ENCODE peak calls at places on chromosomes 2 and 18, in eight cellular contexts. N, A, E, R, I, V, L and X are unnamed samples.
A peak's percentile ranks its signal among the peaks of the same experiment; 100 is the strongest.

GRCh38 chr2:27159271-27159670 is 10.5 kb downstream of the TCF23 start:
- DNase-seq in N (no peak), A (no peak), E (no peak), R (no peak), I (peak; percentile 12), V (no peak), L (no peak), X (no peak)

GRCh38 chr2:203396667-203397066 is 68.5 kb downstream of the ABI2 start:
- DNase-seq in N (no peak), A (no peak), E (no peak), R (no peak), I (no peak), V (peak; percentile 21), L (no peak), X (no peak)

GRCh38 chr2:197786010-197786877 is 1.1 kb upstream of the BOLL start:
- DNase-seq in N (peak; percentile 59), A (peak; percentile 56), E (peak; percentile 84), R (peak; percentile 45), I (peak; percentile 64), V (peak; percentile 70), L (peak; percentile 22), X (no peak)

GRCh38 chr2:204491528-204491927 is 53.7 kb upstream of the PARD3B start:
- DNase-seq in N (no peak), A (no peak), E (no peak), R (no peak), I (no peak), V (no peak), L (no peak), X (no peak)

GRCh38 chr2:128342550-128342949 is 23.9 kb upstream of the HS6ST1 start:
- DNase-seq in N (no peak), A (no peak), E (no peak), R (no peak), I (no peak), V (no peak), L (no peak), X (no peak)

GRCh38 chr2:241848761-241849615 is 9.7 kb downstream of the PDCD1 start:
- DNase-seq in N (no peak), A (no peak), E (peak; percentile 73), R (no peak), I (no peak), V (no peak), L (no peak), X (no peak)

GRCh38 chr2:15076668-15077067 is 444.2 kb downstream of the LRATD1 start:
- DNase-seq in N (no peak), A (no peak), E (no peak), R (no peak), I (no peak), V (no peak), L (no peak), X (no peak)

GRCh38 chr2:20465716-20466391 is 19.0 kb downstream of the RHOB start:
- DNase-seq in N (no peak), A (peak; percentile 76), E (peak; percentile 23), R (no peak), I (peak; percentile 40), V (no peak), L (no peak), X (no peak)

GRCh38 chr18:14100503-14101286 is 31.5 kb downstream of the ZNF519 start:
- DNase-seq in N (no peak), A (no peak), E (no peak), R (no peak), I (no peak), V (no peak), L (no peak), X (no peak)

GRCh38 chr2:116761864-116762263 is 1052.6 kb upstream of the DDX18 start:
- DNase-seq in N (no peak), A (no peak), E (no peak), R (no peak), I (no peak), V (no peak), L (no peak), X (no peak)

GRCh38 chr2:84281510-84281909 is 177.6 kb downstream of the SUCLG1 start:
- DNase-seq in N (no peak), A (no peak), E (no peak), R (no peak), I (no peak), V (no peak), L (no peak), X (no peak)

GRCh38 chr2:198880986-198881385 is 576.8 kb downstream of the SATB2 start:
- DNase-seq in N (no peak), A (no peak), E (no peak), R (no peak), I (no peak), V (no peak), L (no peak), X (no peak)

GRCh38 chr2:147331790-147332419 is 512.9 kb upstream of the ACVR2A start:
- DNase-seq in N (no peak), A (peak; percentile 34), E (no peak), R (peak; percentile 42), I (no peak), V (peak; percentile 11), L (no peak), X (no peak)

GRCh38 chr2:36441816-36442215 is 86.2 kb downstream of the CRIM1 start:
- DNase-seq in N (no peak), A (no peak), E (no peak), R (no peak), I (no peak), V (no peak), L (no peak), X (no peak)

GRCh38 chr2:62304429-62305417 is 108.8 kb downstream of the B3GNT2 start:
- DNase-seq in N (peak; percentile 86), A (peak; percentile 56), E (peak; percentile 92), R (peak; percentile 86), I (peak; percentile 77), V (no peak), L (peak; percentile 45), X (peak; percentile 34)

GRCh38 chr18:57502624-57503023 is 67.5 kb downstream of the ONECUT2 start:
- DNase-seq in N (no peak), A (no peak), E (no peak), R (no peak), I (no peak), V (no peak), L (no peak), X (no peak)

GRCh38 chr2:199488772-199489400 is 31.1 kb upstream of the SATB2 start:
- DNase-seq in N (no peak), A (peak; percentile 57), E (no peak), R (peak; percentile 85), I (no peak), V (peak; percentile 58), L (no peak), X (no peak)

GRCh38 chr2:172098650-172099471 is 3.8 kb downstream of the DLX2 start:
- DNase-seq in N (no peak), A (no peak), E (peak; percentile 79), R (no peak), I (peak; percentile 72), V (peak; percentile 77), L (no peak), X (no peak)

GRCh38 chr2:172098287-172098649 is 4.4 kb downstream of the DLX2 start:
- DNase-seq in N (no peak), A (no peak), E (no peak), R (no peak), I (no peak), V (no peak), L (no peak), X (no peak)

GRCh38 chr2:172096661-172097547 is 5.8 kb downstream of the DLX2 start:
- DNase-seq in N (no peak), A (no peak), E (no peak), R (no peak), I (no peak), V (no peak), L (no peak), X (no peak)

GRCh38 chr2:172095905-172096660 is 6.6 kb downstream of the DLX2 start:
- DNase-seq in N (no peak), A (no peak), E (peak; percentile 75), R (no peak), I (no peak), V (no peak), L (no peak), X (no peak)

DNA sequence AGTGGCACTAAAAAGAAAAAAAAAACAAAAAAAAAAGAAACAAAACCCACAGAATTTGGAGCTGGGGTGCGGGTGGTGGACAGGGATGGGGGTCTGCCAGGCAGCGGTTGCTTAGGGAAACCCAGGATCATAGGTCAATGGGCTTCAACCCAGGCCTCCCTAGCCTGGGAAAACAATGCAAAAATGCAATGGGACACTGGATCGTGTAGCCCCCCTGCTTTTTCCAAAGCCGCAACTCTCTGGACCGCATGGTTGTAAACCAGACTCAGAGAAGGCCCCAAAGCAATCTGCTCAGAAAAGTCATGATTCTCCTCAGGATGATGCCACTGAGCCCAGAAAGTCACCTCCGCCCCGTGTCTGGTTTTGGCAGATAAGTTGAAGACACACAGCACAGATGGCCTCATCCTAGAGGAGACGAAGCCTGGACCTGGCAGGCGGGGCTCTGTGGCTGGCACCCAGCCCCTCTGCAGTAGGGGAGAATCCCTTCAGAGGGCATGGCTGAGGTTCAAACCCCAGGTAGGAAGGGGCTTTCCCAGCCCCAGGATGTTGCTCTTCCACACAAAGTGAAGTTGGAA is 5.1 kb downstream of the DLX2 start:
- DNase-seq in N (no peak), A (no peak), E (no peak), R (no peak), I (no peak), V (no peak), L (no peak), X (no peak)
- H3K4me1 ChIP-seq in N (peaks cover 75% of the 10 kb centered on the region), A (peaks cover 89% of the 10 kb centered on the region), E (peaks cover 56% of the 10 kb centered on the region), R (peaks cover 39% of the 10 kb centered on the region), I (no peaks in the 10 kb centered on the region), V (peaks cover 30% of the 10 kb centered on the region), L (peaks cover 79% of the 10 kb centered on the region), X (peaks cover 76% of the 10 kb centered on the region)

DNA sequence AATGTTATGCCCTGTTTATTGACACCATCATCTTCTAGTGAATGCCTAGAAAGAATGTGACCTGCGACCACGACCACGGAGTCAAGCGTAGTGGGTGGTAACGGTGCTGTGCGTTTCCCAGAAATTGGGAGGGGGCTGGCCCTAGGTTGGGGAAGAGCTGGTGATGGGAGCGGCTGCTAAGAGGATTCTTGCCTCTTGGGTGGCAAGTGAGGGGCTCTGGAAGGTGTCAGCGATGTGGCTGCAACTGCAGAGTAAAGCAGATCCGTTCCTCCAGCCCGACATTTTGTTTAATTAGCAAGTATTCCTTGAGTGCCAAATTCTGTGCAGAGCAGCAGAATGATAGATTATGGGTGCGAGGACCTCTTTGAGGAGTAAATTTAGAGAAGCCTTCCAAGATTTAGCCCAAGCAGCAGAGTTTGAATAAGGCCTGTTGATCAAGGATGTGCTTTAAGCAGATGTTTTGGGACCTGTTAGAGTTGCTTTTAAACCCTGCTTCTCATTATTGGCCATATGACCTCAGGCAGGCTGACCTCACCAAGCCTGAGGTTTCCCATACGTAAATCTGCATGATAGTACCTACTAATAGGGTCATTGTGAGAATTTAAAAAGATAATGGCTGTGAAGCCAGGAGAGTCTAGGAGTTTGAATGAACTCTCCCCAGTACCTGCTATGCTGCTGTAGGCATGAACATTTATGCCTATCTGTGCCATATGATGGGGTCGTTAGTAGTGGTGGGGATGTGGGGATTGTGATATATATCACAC is 287.7 kb downstream of the PTGR3 start:
- DNase-seq in N (no peak), A (no peak), E (no peak), R (no peak), I (no peak), V (no peak), L (no peak), X (no peak)
- H3K4me3 ChIP-seq in N (no peak overlapping the region), A (no peak overlapping the region), E (no peak overlapping the region), R (no peak overlapping the region), I (no peak overlapping the region), V (no peak overlapping the region), L (no peak overlapping the region), X (no peak overlapping the region)

GRCh38 chr2:103183061-103183460 is 421.2 kb downstream of the TMEM182 start:
- DNase-seq in N (no peak), A (no peak), E (no peak), R (no peak), I (no peak), V (no peak), L (no peak), X (no peak)
- TF ChIP-seq CTCF in N (no peak), A (no peak), E (no peak), R (no peak), I (no peak), V (no peak), L (no peak), X (no peak)

GRCh38 chr2:10387033-10387432 is 61.1 kb downstream of the ODC1 start:
- DNase-seq in N (peak; percentile 90), A (no peak), E (no peak), R (no peak), I (no peak), V (no peak), L (no peak), X (no peak)
- H3K4me1 ChIP-seq in N (peaks cover 98% of the 10 kb centered on the region), A (peaks cover 86% of the 10 kb centered on the region), E (peaks cover 39% of the 10 kb centered on the region), R (peaks cover 26% of the 10 kb centered on the region), I (no peaks in the 10 kb centered on the region), V (peaks cover 92% of the 10 kb centered on the region), L (peaks cover 72% of the 10 kb centered on the region), X (no peaks in the 10 kb centered on the region)